ENCODE peak calls at places on chromosomes 2 and 18, in four cellular contexts. O, R, N and F are unnamed samples.

GRCh38 chr18:40673150-40673549 is 1281.9 kb upstream of the PIK3C3 start:
- DNase-seq in R (no peak), N (no peak), O (no peak), F (no peak)

GRCh38 chr2:46547223-46548102 is 68.1 kb downstream of the TMEM247 start:
- DNase-seq in N (no peak), R (no peak), O (no peak), F (peak)

GRCh38 chr18:72419914-72420313 is 124.2 kb downstream of the CBLN2 start:
- DNase-seq in R (no peak), O (no peak), N (peak), F (no peak)

GRCh38 chr2:219581346-219581745 is 9.2 kb downstream of the INHA start:
- DNase-seq in O (no peak), R (no peak), N (no peak), F (no peak)

GRCh38 chr18:79071037-79071960 is 2.1 kb downstream of the ATP9B start:
- DNase-seq in R (no peak), N (no peak), O (no peak), F (no peak)

GRCh38 chr2:51710222-51710621 is 678.3 kb upstream of the NRXN1 start:
- DNase-seq in R (no peak), O (no peak), N (peak), F (peak)

GRCh38 chr18:55402731-55403405 is 185.1 kb downstream of the TCF4 start:
- DNase-seq in O (no peak), N (no peak), R (no peak), F (no peak)

GRCh38 chr18:22557160-22557941 is 139.6 kb upstream of the CTAGE1 start:
- DNase-seq in O (no peak), R (no peak), N (no peak), F (no peak)

GRCh38 chr18:477565-477964 is 22.9 kb downstream of the COLEC12 start:
- DNase-seq in N (peak), R (no peak), O (no peak), F (no peak)

GRCh38 chr18:70243131-70243530 is 37.6 kb upstream of the RTTN start:
- DNase-seq in O (no peak), R (no peak), N (peak), F (no peak)

GRCh38 chr2:100178085-100178788 is 35.8 kb upstream of the AFF3 start:
- DNase-seq in R (no peak), N (peak), O (no peak), F (peak)

GRCh38 chr2:235330775-235331438 is 162.9 kb upstream of the AGAP1 start:
- DNase-seq in R (no peak), O (no peak), N (peak), F (no peak)

GRCh38 chr18:40473221-40473620 is 1481.8 kb upstream of the PIK3C3 start:
- DNase-seq in R (no peak), O (no peak), N (no peak), F (no peak)

GRCh38 chr18:2657788-2658458 is 2.4 kb downstream of the SMCHD1 start:
- DNase-seq in O (no peak), R (no peak), N (peak), F (no peak)

GRCh38 chr2:176158855-176159677 is 2.0 kb downstream of the HOXD3 start:
- DNase-seq in R (no peak), O (no peak), N (no peak), F (no peak)